ENCODE peak calls at places on chromosomes 16 and 17, in five cellular contexts. W is activated naive CD4-positive, alpha-beta T cell treated with anti-CD3 and anti-CD28 coated beads, Interleukin-2, amount 50 U/mL, for 16 hours; I is IMR-90; H is T-cell; C is B cell. U is an unnamed sample.

GRCh38 chr16:64962786-64963185 is 159.1 kb downstream of the CDH11 start:
- DNase-seq in W (no peak), I (no peak), H (no peak), C (no peak), U (peak; percentile 22)

GRCh38 chr17:61904094-61904710 is 23.6 kb downstream of the INTS2 start:
- DNase-seq in W (peak; percentile 22), I (no peak), H (peak; percentile 54), C (peak; percentile 54), U (no peak)

GRCh38 chr17:27817731-27818130 is 17.4 kb upstream of the NOS2 start:
- DNase-seq in W (no peak), I (peak; percentile 7), H (no peak), C (no peak), U (no peak)

GRCh38 chr17:34370997-34371395 is 8.0 kb upstream of the CCL1 start:
- DNase-seq in W (no peak), I (peak; percentile 12), H (no peak), C (no peak), U (no peak)

GRCh38 chr17:74599531-74599939 is 7.5 kb upstream of the CD300LD start:
- DNase-seq in W (no peak), I (no peak), H (no peak), C (peak; percentile 31), U (no peak)

GRCh38 chr17:76159157-76159556 is 18.1 kb upstream of the FOXJ1 start:
- DNase-seq in W (no peak), I (no peak), H (no peak), C (no peak), U (no peak)

GRCh38 chr16:17397499-17397891 is 73.3 kb downstream of the XYLT1 start:
- DNase-seq in W (no peak), I (peak; percentile 83), H (no peak), C (no peak), U (peak; percentile 50)

GRCh38 chr17:57089391-57089790 is 4.3 kb downstream of the AKAP1 start:
- DNase-seq in W (no peak), I (no peak), H (no peak), C (no peak), U (no peak)

GRCh38 chr17:29713626-29714025 is 90.9 kb upstream of the CORO6 start:
- DNase-seq in W (no peak), I (no peak), H (no peak), C (no peak), U (no peak)

GRCh38 chr17:79851461-79851817 is 12.2 kb upstream of the CBX4 start:
- DNase-seq in W (no peak), I (no peak), H (no peak), C (no peak), U (no peak)

GRCh38 chr17:29590979-29591736 is 1.7 kb upstream of the GIT1 start:
- DNase-seq in W (peak; percentile 61), I (peak; percentile 45), H (no peak), C (peak; percentile 50), U (peak; percentile 26)

U was measured in AG10803.